ENCODE peak calls at places on chromosomes 1 and 21, in ten cellular contexts. D is MCF 10A, R is ovary, O is PC-9, Z is astrocyte of the cerebellum, B is GM23338, V is DND-41, J is H9, K is cardiac muscle cell, N is NB4. X is an unnamed sample.

GRCh38 chr1:46401964-46402626 is 8.0 kb downstream of the FAAH start:
- DNase-seq in V (no peak), J (peak), D (peak), B (peak), O (peak), Z (peak), N (peak), K (no peak), R (peak), X (peak)

GRCh38 chr1:201882665-201883132 is 6.0 kb upstream of the SHISA4 start:
- DNase-seq in R (no peak), K (no peak), O (peak), Z (no peak), B (peak), V (no peak), N (peak), D (peak), J (no peak), X (peak)

GRCh38 chr1:207050428-207050767 is 610 bp downstream of the YOD1 start:
- DNase-seq in K (no peak), N (no peak), R (no peak), B (peak), Z (no peak), V (peak), J (no peak), O (no peak), D (no peak), X (no peak)

GRCh38 chr1:97983132-97983531 is 62.3 kb upstream of the DPYD start:
- DNase-seq in R (no peak), D (no peak), K (no peak), B (no peak), N (no peak), Z (no peak), V (no peak), O (no peak), J (no peak), X (no peak)

GRCh38 chr21:31326478-31327247 is 17.4 kb downstream of the TIAM1 start:
- DNase-seq in J (no peak), O (no peak), Z (no peak), B (no peak), N (peak), D (no peak), R (no peak), K (no peak), V (peak), X (no peak)

GRCh38 chr1:229420765-229421164 is 13.1 kb downstream of the ACTA1 start:
- DNase-seq in D (peak), Z (no peak), V (no peak), B (no peak), O (no peak), R (no peak), N (no peak), J (peak), K (no peak), X (no peak)

GRCh38 chr21:37146320-37147225 is 73.5 kb downstream of the TTC3 start:
- DNase-seq in D (no peak), J (no peak), K (peak), B (no peak), O (no peak), R (no peak), N (no peak), V (no peak), Z (no peak), X (no peak)

GRCh38 chr1:180505732-180506335 is 3.5 kb upstream of the ACBD6 start:
- DNase-seq in D (peak), Z (peak), J (no peak), V (no peak), N (peak), O (no peak), K (no peak), B (no peak), R (no peak), X (no peak)

GRCh38 chr1:192485692-192486436 is 89.7 kb upstream of the RGS1 start:
- DNase-seq in V (no peak), O (peak), Z (peak), B (no peak), R (peak), J (no peak), K (no peak), D (peak), N (no peak), X (no peak)

GRCh38 chr1:222654849-222655248 is 37.0 kb downstream of the MIA3 start:
- DNase-seq in R (no peak), O (no peak), D (no peak), B (no peak), N (peak), J (no peak), K (no peak), V (peak), Z (no peak), X (peak)

GRCh38 chr1:226662704-226663326 is 76.3 kb downstream of the ITPKB start:
- DNase-seq in O (peak), B (no peak), R (peak), V (no peak), K (no peak), J (no peak), D (peak), N (peak), Z (peak), X (peak)

GRCh38 chr1:77400781-77401180 is 119.0 kb downstream of the AK5 start:
- DNase-seq in N (no peak), J (no peak), K (no peak), O (no peak), V (no peak), B (no peak), D (no peak), R (no peak), Z (peak), X (no peak)

GRCh38 chr1:228150458-228151169 is 884 bp downstream of the GJC2 start:
- DNase-seq in O (no peak), B (no peak), D (peak), N (no peak), J (peak), V (no peak), K (no peak), R (peak), Z (peak), X (no peak)

GRCh38 chr1:24117722-24118409 is 5.9 kb upstream of the MYOM3 start:
- DNase-seq in R (no peak), K (no peak), V (no peak), N (no peak), B (no peak), D (peak), O (peak), J (no peak), Z (no peak), X (no peak)

GRCh38 chr1:104136621-104137020 is 386.9 kb downstream of the AMY1C start:
- DNase-seq in D (no peak), R (no peak), Z (no peak), N (no peak), J (no peak), K (no peak), O (no peak), B (no peak), V (no peak), X (no peak)

GRCh38 chr1:31010081-31010989 is 55.2 kb downstream of the PUM1 start:
- DNase-seq in B (no peak), V (no peak), N (no peak), K (no peak), J (no peak), Z (no peak), R (no peak), O (no peak), D (peak), X (no peak)

GRCh38 chr1:201676061-201676644 is 137.2 kb downstream of the NAV1 start:
- DNase-seq in N (peak), Z (peak), B (peak), K (peak), O (no peak), R (no peak), D (peak), V (no peak), J (peak), X (no peak)

GRCh38 chr1:155591770-155592169 is 18.2 kb upstream of the MSTO1 start:
- DNase-seq in Z (peak), K (peak), V (peak), J (no peak), B (peak), R (no peak), N (peak), O (peak), D (peak), X (no peak)

GRCh38 chr1:3772027-3772714 is 378 bp upstream of the SMIM1 start:
- DNase-seq in Z (peak), B (peak), N (peak), R (peak), K (peak), D (peak), O (peak), J (peak), V (no peak), X (peak)

DNA sequence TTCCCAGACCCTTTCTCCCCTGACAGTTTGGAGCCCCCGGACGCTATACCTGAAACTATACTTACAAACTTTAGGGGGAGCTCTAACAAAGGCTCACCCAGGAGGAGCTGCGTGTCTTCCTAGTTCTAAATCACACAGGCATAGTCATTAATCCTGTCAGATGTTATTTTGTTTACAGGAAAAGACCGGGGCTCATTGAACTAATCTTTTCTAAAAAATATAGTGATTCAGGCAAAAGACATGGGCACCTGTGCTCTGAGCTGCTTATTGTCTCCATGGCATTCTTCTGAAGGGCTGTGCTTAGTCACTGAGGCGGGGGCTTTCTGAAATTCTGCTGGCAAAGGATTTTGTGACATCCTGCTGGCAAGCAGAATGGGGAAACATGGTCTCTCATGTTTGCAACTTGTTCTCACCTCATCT is 1577.0 kb downstream of the NCAM2 start:
- DNase-seq in N (peak), R (no peak), K (peak), V (peak), Z (no peak), B (peak), J (peak), D (peak), O (no peak), X (no peak)
- TF ChIP-seq CTCF in N (peak), R (no peak), K (no peak), V (peak), Z (no peak), B (peak), J (peak), D (peak), O (peak), X (no peak)

GRCh38 chr21:15112858-15113257 is 48.1 kb upstream of the NRIP1 start:
- DNase-seq in Z (no peak), R (no peak), K (no peak), V (no peak), B (no peak), J (no peak), N (no peak), D (no peak), O (no peak), X (no peak)
- TF ChIP-seq CTCF in Z (no peak), R (no peak), K (no peak), V (no peak), B (no peak), J (no peak), N (no peak), D (no peak), O (no peak), X (no peak)

GRCh38 chr1:89114662-89115061 is 11.3 kb downstream of the GBP2 start:
- DNase-seq in R (no peak), Z (no peak), N (no peak), J (no peak), B (no peak), D (no peak), V (no peak), O (no peak), K (no peak), X (no peak)
- TF ChIP-seq CTCF in R (no peak), Z (no peak), N (no peak), J (no peak), B (no peak), D (no peak), V (no peak), O (no peak), K (no peak), X (no peak)

DNA sequence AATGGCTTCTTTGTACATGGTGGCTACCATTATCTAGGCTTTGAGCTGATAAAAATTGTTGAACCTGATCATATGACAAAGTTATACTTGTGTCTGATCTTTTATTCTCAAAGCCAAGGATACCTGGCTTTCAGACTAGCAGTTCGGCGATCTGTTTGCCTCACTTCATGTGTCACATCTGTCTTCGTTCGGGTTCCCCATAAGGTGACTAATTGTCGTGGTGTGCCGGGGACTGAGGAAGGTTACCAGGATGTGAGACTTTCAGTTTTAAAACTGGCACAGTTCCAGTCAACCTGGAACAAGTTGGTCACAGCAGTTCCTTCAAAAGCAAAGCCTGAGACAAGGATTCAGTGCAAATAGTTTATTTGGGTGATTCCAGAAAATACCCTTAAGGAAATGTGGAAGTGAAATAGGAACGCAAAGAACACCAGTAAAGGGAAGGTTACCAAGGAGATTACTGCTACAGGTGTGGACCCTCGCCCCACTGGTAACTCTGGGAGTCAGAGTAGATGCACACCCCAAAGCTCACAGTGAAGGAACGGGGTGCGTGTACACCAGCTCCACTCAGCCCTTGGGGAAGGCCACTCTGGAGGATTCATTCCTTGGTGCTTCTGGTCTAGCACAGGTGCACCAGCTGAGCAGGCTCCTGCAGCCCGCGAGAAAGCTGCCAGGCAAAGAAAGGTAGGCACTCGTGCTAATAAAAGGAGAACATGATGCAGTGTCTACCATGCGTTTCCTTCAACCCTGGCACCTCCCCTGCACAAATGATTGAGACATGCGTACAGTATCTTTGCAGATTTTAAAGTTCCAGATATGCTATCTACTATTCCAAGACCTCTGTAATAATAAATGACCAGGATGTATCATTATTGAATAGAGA is 69.0 kb downstream of the VWA5B1 start:
- DNase-seq in V (no peak), D (no peak), K (no peak), J (no peak), B (no peak), Z (no peak), N (no peak), R (no peak), O (peak), X (no peak)
- TF ChIP-seq CTCF in V (no peak), D (no peak), K (no peak), J (no peak), B (no peak), Z (no peak), N (no peak), R (no peak), O (no peak), X (no peak)

GRCh38 chr1:15283500-15283899 is 36.5 kb downstream of the FHAD1 start:
- DNase-seq in J (no peak), Z (no peak), K (no peak), N (no peak), R (no peak), V (no peak), O (no peak), B (no peak), D (peak), X (no peak)
- TF ChIP-seq CTCF in J (peak), Z (peak), K (peak), N (no peak), R (no peak), V (no peak), O (no peak), B (no peak), D (peak), X (no peak)

GRCh38 chr1:42456010-42456753 is at the start of the genes PPCS and ZMYND12:
- DNase-seq in O (peak), J (peak), D (peak), V (peak), R (peak), K (peak), N (peak), B (peak), Z (peak), X (peak)
- TF ChIP-seq CTCF in O (no peak), J (no peak), D (no peak), V (no peak), R (no peak), K (no peak), N (no peak), B (no peak), Z (no peak), X (no peak)

X was measured in CD14-positive monocyte.